ENCODE peak calls at places on chromosomes 2 and 18, in four cellular contexts. D, M, P and V are unnamed samples.
A peak's percentile ranks its signal among the peaks of the same experiment; 100 is the strongest.

GRCh38 chr2:120944575-120944974 is 208.9 kb downstream of the GLI2 start:
- DNase-seq in D (no peak), M (no peak), P (no peak), V (no peak)

GRCh38 chr2:110819711-110820110 is 87.3 kb downstream of the ACOXL start:
- DNase-seq in D (no peak), M (no peak), P (no peak), V (no peak)

GRCh38 chr2:99337931-99338580 is 867 bp downstream of the EIF5B start:
- DNase-seq in D (no peak), M (no peak), P (peak; percentile 16), V (no peak)

GRCh38 chr2:119011162-119011909 is 69.3 kb downstream of the MARCO start:
- DNase-seq in D (peak; percentile 66), M (peak; percentile 82), P (peak; percentile 33), V (no peak)

GRCh38 chr18:839224-840079 is 27.4 kb upstream of the YES1 start:
- DNase-seq in D (peak; percentile 91), M (peak; percentile 94), P (peak; percentile 69), V (peak; percentile 25)

GRCh38 chr2:215451012-215451756 is 15.3 kb upstream of the FN1 start:
- DNase-seq in D (no peak), M (no peak), P (no peak), V (no peak)

GRCh38 chr18:23229472-23229871 is 94.2 kb downstream of the CABLES1 start:
- DNase-seq in D (no peak), M (no peak), P (no peak), V (no peak)

GRCh38 chr2:25177369-25177641 is 8.9 kb upstream of the POMC start:
- DNase-seq in D (no peak), M (no peak), P (no peak), V (no peak)

GRCh38 chr2:201888476-201888875 is 82.1 kb downstream of the CDK15 start:
- DNase-seq in D (no peak), M (no peak), P (no peak), V (no peak)

GRCh38 chr18:10101293-10101701 is 187.5 kb downstream of the VAPA start:
- DNase-seq in D (no peak), M (no peak), P (no peak), V (no peak)

GRCh38 chr2:31660165-31660564 is 79.4 kb upstream of the SRD5A2 start:
- DNase-seq in D (no peak), M (no peak), P (no peak), V (no peak)

GRCh38 chr18:10685484-10685883 is 159.7 kb downstream of the NAPG start:
- DNase-seq in D (no peak), M (no peak), P (no peak), V (peak; percentile 70)

GRCh38 chr2:98063289-98063688 is 23.7 kb upstream of the VWA3B start:
- DNase-seq in D (no peak), M (peak; percentile 42), P (no peak), V (no peak)

GRCh38 chr2:185782223-185782769 is 43.7 kb downstream of the FSIP2 start:
- DNase-seq in D (no peak), M (no peak), P (peak; percentile 24), V (no peak)

GRCh38 chr18:5284808-5285207 is 10.7 kb downstream of the ZBTB14 start:
- DNase-seq in D (no peak), M (no peak), P (no peak), V (no peak)

GRCh38 chr18:79963658-79964329 is 649 bp upstream of the HSBP1L1 start:
- DNase-seq in D (no peak), M (no peak), P (no peak), V (no peak)

GRCh38 chr18:79964330-79965118 is at the start of gene HSBP1L1:
- DNase-seq in D (no peak), M (peak; percentile 80), P (peak; percentile 65), V (no peak)

GRCh38 chr18:79961527-79962291 is 2.7 kb upstream of the HSBP1L1 start:
- DNase-seq in D (peak; percentile 69), M (no peak), P (peak; percentile 44), V (no peak)

GRCh38 chr18:79962311-79962710 is 2.1 kb upstream of the HSBP1L1 start:
- DNase-seq in D (no peak), M (no peak), P (no peak), V (no peak)

GRCh38 chr18:79962835-79963657 is 1.4 kb upstream of the HSBP1L1 start:
- DNase-seq in D (no peak), M (no peak), P (no peak), V (peak; percentile 84)
- TF ChIP-seq CREM in D (no peak), M (no peak), P (no peak), V (peak; percentile 78)

DNA sequence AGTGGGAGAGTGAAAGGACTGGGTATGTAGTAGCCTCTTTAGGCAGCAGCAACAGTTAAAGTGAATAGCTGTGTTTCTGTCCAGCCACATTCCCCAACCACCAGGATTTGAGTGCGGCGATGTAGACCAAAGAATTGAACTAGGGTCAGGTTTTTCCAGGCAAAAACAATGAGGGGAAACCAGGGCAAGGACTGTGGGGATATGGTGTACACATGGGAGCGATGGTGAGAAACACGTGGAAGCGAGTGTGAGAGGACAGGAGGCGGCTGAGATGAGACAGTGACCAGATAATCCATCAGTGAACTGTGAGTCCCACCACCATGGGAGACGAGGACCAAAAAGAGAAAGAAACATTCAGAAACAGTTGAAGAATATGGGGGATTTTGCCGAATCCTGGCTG is 409.5 kb downstream of the TSN start:
- DNase-seq in D (no peak), M (no peak), P (no peak), V (no peak)
- TF ChIP-seq CREM in D (no peak), M (no peak), P (no peak), V (no peak)

DNA sequence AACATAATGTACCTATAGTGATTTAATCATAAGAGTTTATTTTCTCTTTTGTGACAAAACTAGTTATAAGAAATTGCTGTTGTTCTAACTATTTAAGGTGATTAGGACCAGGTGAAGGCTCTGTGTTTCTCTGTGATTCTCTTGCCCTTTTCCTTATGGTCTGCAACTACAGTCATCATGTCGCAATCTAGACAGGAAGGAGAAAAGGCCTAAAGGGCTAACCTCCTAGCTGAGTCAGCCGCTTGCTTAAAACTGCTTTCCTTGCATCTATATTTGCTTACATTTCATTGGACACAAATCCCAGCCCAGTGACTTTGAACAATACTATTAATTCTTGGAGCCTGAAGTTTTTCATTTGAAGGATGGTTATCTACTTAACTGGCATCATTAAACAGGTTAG is 93.1 kb downstream of the PIK3C3 start:
- DNase-seq in D (no peak), M (no peak), P (peak; percentile 73), V (no peak)
- TF ChIP-seq CREM in D (no peak), M (no peak), P (no peak), V (no peak)

DNA sequence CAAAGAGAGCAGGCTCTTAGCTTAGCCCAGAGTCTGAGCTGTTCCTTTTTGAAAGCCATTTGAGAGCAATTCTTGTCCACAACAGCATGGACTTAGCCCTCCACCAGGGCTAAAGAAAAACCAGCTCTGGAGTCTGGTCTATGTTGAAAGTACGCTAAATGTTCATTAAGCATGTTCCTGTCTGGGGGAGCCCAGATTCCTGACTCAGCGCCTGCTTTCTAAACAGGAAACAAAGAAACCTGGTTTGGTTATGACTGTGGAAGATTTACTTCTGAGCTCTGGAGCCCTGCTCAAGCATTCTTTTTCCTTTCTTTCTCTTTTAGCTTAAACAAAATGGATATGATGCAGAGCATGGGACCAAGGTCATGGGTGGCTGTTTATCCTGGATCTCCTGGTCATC is 279.8 kb downstream of the RBM43 start:
- DNase-seq in D (no peak), M (no peak), P (no peak), V (no peak)
- TF ChIP-seq CREM in D (no peak), M (no peak), P (no peak), V (no peak)

GRCh38 chr2:241187835-241188234 is 642 bp upstream of the ANO7 start:
- DNase-seq in D (no peak), M (no peak), P (no peak), V (no peak)

GRCh38 chr2:241189093-241189855 is 797 bp downstream of the ANO7 start:
- DNase-seq in D (no peak), M (no peak), P (no peak), V (no peak)

GRCh38 chr2:241187101-241187690 is 1.3 kb upstream of the ANO7 start:
- DNase-seq in D (no peak), M (no peak), P (no peak), V (no peak)

GRCh38 chr2:241189856-241190201 is 1.4 kb downstream of the ANO7 start:
- DNase-seq in D (no peak), M (no peak), P (no peak), V (no peak)

GRCh38 chr2:241188386-241189092 is at the start of gene ANO7:
- DNase-seq in D (no peak), M (no peak), P (no peak), V (no peak)
- TF ChIP-seq CREM in D (no peak), M (no peak), P (no peak), V (no peak)

GRCh38 chr2:237234268-237234667 is 148.6 kb downstream of the COPS8 start:
- DNase-seq in D (no peak), M (no peak), P (no peak), V (no peak)
- TF ChIP-seq CREM in D (no peak), M (no peak), P (no peak), V (no peak)

GRCh38 chr18:79393181-79393598 is 2.5 kb upstream of the NFATC1 start:
- DNase-seq in D (no peak), M (no peak), P (no peak), V (no peak)
- TF ChIP-seq CREM in D (no peak), M (no peak), P (no peak), V (no peak)

GRCh38 chr2:199716807-199717586 is 134.0 kb downstream of the FTCDNL1 start:
- DNase-seq in D (no peak), M (no peak), P (peak; percentile 21), V (no peak)

GRCh38 chr2:199713746-199714145 is 137.2 kb downstream of the FTCDNL1 start:
- DNase-seq in D (no peak), M (no peak), P (no peak), V (no peak)

GRCh38 chr2:199718074-199718473 is 132.9 kb downstream of the FTCDNL1 start:
- DNase-seq in D (no peak), M (no peak), P (peak; percentile 66), V (no peak)

DNA sequence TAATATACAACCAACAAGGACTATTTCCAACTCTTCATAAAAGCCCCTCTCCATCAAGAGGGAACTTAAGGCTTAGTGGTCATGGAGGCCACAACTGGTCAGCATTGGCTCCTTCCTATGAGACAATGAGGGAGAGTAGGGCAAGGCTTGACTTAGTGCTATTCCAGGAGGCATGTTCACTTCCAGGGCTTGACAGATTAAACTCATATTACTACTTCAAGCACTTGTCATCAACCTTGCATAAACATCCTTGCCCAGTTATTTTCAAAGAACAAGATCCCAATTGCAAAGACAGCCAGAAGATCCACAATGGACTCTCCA is 133.4 kb downstream of the FTCDNL1 start:
- DNase-seq in D (no peak), M (no peak), P (no peak), V (no peak)
- TF ChIP-seq CREM in D (no peak), M (no peak), P (no peak), V (no peak)